ENCODE peak calls at places on chromosomes 11 and 22, in seven cellular contexts. R is prostate gland, M is Peyer's patch, U is spleen, B is A549, Q is transverse colon, Y is esophagus muscularis mucosa. N is an unnamed sample.
A peak's percentile ranks its signal among the peaks of the same experiment; 100 is the strongest.

GRCh38 chr11:10066441-10066840 is 227.6 kb downstream of the SBF2 start:
- DNase-seq in R (no peak), M (no peak), U (no peak), B (no peak), Q (no peak), Y (no peak), N (no peak)

GRCh38 chr22:25161916-25162530 is 37.6 kb upstream of the CRYBB3 start:
- DNase-seq in R (no peak), M (no peak), U (peak; percentile 50), B (no peak), Q (no peak), Y (no peak), N (no peak)

GRCh38 chr22:44026630-44027511 is 2.8 kb downstream of the PARVB start:
- DNase-seq in R (peak; percentile 19), M (peak; percentile 60), U (peak; percentile 95), B (no peak), Q (peak; percentile 87), Y (peak; percentile 96), N (peak; percentile 24)

GRCh38 chr11:16326679-16327297 is 29.6 kb downstream of the SOX6 start:
- DNase-seq in R (no peak), M (no peak), U (no peak), B (no peak), Q (no peak), Y (no peak), N (no peak)

GRCh38 chr11:10654211-10655150 is 39.1 kb downstream of the IRAG1 start:
- DNase-seq in R (no peak), M (no peak), U (no peak), B (peak; percentile 35), Q (no peak), Y (no peak), N (peak; percentile 27)

GRCh38 chr22:23065069-23065451 is 5.3 kb upstream of the GNAZ start:
- DNase-seq in R (no peak), M (peak; percentile 14), U (peak; percentile 43), B (no peak), Q (no peak), Y (peak; percentile 55), N (no peak)

GRCh38 chr22:45775569-45776312 is 104.1 kb downstream of the ATXN10 start:
- DNase-seq in R (no peak), M (no peak), U (no peak), B (no peak), Q (no peak), Y (no peak), N (no peak)

GRCh38 chr11:74650498-74650897 is 58.1 kb downstream of the POLD3 start:
- DNase-seq in R (no peak), M (no peak), U (no peak), B (no peak), Q (no peak), Y (no peak), N (no peak)

GRCh38 chr11:280762-281485 is 2.7 kb downstream of the NLRP6 start:
- DNase-seq in R (no peak), M (peak; percentile 62), U (peak; percentile 92), B (no peak), Q (no peak), Y (no peak), N (peak; percentile 13)

GRCh38 chr11:2579315-2580060 is 120.3 kb downstream of the KCNQ1OT1 start:
- DNase-seq in R (no peak), M (peak; percentile 48), U (peak; percentile 63), B (no peak), Q (no peak), Y (no peak), N (peak; percentile 10)

GRCh38 chr11:66480116-66480938 is at the start of gene DPP3:
- DNase-seq in R (peak; percentile 97), M (peak; percentile 99), U (peak; percentile 99), B (peak; percentile 100), Q (peak; percentile 99), Y (peak; percentile 99), N (peak; percentile 98)

GRCh38 chr22:28728002-28728401 is 13.6 kb downstream of the CHEK2 start:
- DNase-seq in R (no peak), M (no peak), U (no peak), B (no peak), Q (no peak), Y (no peak), N (no peak)

GRCh38 chr22:35601743-35602633 is 15.1 kb downstream of the MB start:
- DNase-seq in R (no peak), M (no peak), U (no peak), B (no peak), Q (no peak), Y (no peak), N (peak; percentile 50)

GRCh38 chr11:17740649-17741235 is 6.2 kb downstream of the KCNC1 start:
- DNase-seq in R (no peak), M (peak; percentile 23), U (peak; percentile 64), B (no peak), Q (no peak), Y (no peak), N (no peak)

GRCh38 chr11:96260067-96260511 is 82.9 kb downstream of the MAML2 start:
- DNase-seq in R (no peak), M (no peak), U (no peak), B (no peak), Q (no peak), Y (no peak), N (no peak)

GRCh38 chr11:16603245-16603644 is 135.2 kb upstream of the C11orf58 start:
- DNase-seq in R (no peak), M (peak; percentile 56), U (no peak), B (no peak), Q (no peak), Y (no peak), N (no peak)

GRCh38 chr11:92782806-92783205 is 186.6 kb upstream of the MTNR1B start:
- DNase-seq in R (no peak), M (no peak), U (no peak), B (no peak), Q (no peak), Y (peak; percentile 37), N (no peak)

DNA sequence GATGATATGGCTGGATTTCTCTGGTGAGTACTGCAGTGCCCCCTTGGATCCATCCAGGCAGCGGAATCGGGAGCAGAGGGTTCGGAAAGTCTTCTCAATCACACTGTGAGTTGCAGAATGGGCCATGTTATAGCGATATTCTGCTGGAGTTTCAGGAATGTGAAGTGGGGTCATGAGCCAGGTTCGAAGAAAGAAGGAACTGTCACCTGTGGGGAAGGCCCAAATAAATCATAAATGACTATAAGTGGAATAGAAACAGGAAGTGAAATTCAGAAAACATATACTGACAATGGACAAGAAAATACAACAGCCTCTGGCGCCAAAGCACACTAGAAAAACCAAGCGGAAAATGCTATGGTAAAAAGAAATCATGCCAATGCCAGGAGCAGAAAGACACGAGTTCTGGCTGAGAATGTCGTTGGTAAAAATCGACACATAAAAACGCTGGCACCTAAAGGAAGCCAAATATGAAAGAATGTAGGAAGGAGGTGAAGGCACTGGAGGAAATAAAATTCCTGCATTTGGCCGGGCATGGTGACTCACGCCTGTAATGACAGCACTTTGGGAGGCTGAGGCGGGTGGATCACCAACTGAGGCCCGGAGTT is 10.0 kb upstream of the AMBRA1 start:
- DNase-seq in R (no peak), M (no peak), U (no peak), B (no peak), Q (no peak), Y (no peak), N (no peak)
- H3K27ac ChIP-seq in R (no peak overlapping the region), M (no peak overlapping the region), U (no peak overlapping the region), B (no peak overlapping the region), Q (no peak overlapping the region), Y (no peak overlapping the region), N (no peak overlapping the region)

GRCh38 chr22:16956290-16956689 is 51.7 kb downstream of the GAB4 start:
- DNase-seq in R (no peak), M (no peak), U (peak; percentile 57), B (no peak), Q (no peak), Y (peak; percentile 79), N (no peak)

GRCh38 chr22:16955081-16955480 is 52.9 kb downstream of the GAB4 start:
- DNase-seq in R (no peak), M (no peak), U (peak; percentile 34), B (no peak), Q (no peak), Y (peak; percentile 57), N (no peak)

GRCh38 chr22:16954060-16954403 is 54.0 kb downstream of the GAB4 start:
- DNase-seq in R (no peak), M (no peak), U (no peak), B (no peak), Q (no peak), Y (peak; percentile 86), N (no peak)

GRCh38 chr22:16955678-16956210 is 52.3 kb downstream of the GAB4 start:
- DNase-seq in R (no peak), M (no peak), U (no peak), B (no peak), Q (no peak), Y (peak; percentile 90), N (no peak)

GRCh38 chr22:16953206-16954059 is 54.6 kb downstream of the GAB4 start:
- DNase-seq in R (no peak), M (no peak), U (no peak), B (no peak), Q (no peak), Y (peak; percentile 70), N (no peak)
- TF ChIP-seq POLR2A in R (no peak), M (no peak), U (no peak), B (no peak), Q (no peak), Y (no peak), N (no peak)

GRCh38 chr11:86161373-86162255 is 82.9 kb upstream of the EED start:
- DNase-seq in R (no peak), M (no peak), U (no peak), B (no peak), Q (no peak), Y (no peak), N (no peak)
- H3K4me1 ChIP-seq in R (peaks cover 10% of the 10 kb centered on the region), M (no peaks in the 10 kb centered on the region), U (peaks cover 22% of the 10 kb centered on the region), B (peaks cover 38% of the 10 kb centered on the region), Q (peaks cover 27% of the 10 kb centered on the region), Y (peaks cover 40% of the 10 kb centered on the region), N (no peaks in the 10 kb centered on the region)

DNA sequence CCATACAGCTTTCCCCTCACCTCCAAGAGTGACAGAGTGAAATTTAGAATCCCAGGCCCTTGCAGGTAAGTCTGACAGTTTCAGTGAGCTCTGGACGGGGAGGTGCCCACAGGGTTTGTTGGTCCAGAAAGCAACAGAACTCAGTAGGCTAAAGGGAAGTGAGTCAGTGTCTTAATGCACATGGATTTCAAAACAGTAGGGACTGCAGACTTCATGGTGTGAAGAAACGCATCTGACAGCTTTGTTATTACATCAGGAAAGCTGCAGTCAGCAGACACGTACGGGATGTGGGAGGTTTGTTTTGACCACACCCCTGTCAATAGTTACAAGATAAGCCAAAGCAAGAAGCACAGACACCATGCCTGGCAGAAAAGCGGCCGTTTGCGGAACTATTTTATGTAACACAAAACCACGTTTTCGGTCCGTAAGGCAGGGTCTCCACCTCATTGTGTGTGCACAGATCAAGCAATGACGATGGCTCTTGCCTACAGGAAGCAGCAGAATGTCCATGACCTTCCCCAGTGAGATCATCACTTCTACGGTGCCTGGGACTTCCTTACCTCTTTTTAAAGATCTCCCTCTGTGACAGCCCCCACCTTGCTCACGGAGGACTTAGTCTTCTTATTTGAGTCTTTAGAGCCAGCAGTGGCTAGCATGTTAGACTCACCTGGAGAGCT is 58.1 kb upstream of the FTH1 start:
- DNase-seq in R (peak; percentile 24), M (peak; percentile 73), U (peak; percentile 87), B (peak; percentile 86), Q (peak; percentile 76), Y (peak; percentile 93), N (peak; percentile 84)
- H3K27ac ChIP-seq in R (no peak overlapping the region), M (peak overlapping the region; percentile 55), U (peak overlapping the region; percentile 77), B (peak overlapping the region; percentile 65), Q (peak overlapping the region; percentile 69), Y (peak overlapping the region; percentile 57), N (peak overlapping the region; percentile 39)